ENCODE peak calls at places on chromosome 10, in nine cellular contexts. Q, M, Z, Y, S, P, O, N and A are unnamed samples.

GRCh38 chr10:29030855-29031254 is 258.0 kb upstream of the LYZL1 start:
- DNase-seq in Q (no peak), Y (no peak), P (no peak), N (no peak), M (no peak), O (no peak), S (no peak), Z (no peak), A (no peak)

GRCh38 chr10:100968037-100968736 is 1.1 kb upstream of the SEMA4G start:
- DNase-seq in Q (no peak), P (no peak), Y (no peak), N (no peak), O (no peak), S (no peak), M (no peak), Z (no peak), A (no peak)

GRCh38 chr10:96025566-96025965 is 17.8 kb upstream of the CCNJ start:
- DNase-seq in Y (no peak), M (peak), S (no peak), N (no peak), Z (peak), P (no peak), Q (peak), O (no peak), A (peak)

GRCh38 chr10:92897916-92898315 is 49.6 kb downstream of the EXOC6 start:
- DNase-seq in S (no peak), N (no peak), Y (no peak), Q (no peak), O (no peak), P (no peak), M (no peak), Z (no peak), A (no peak)

GRCh38 chr10:15744217-15744865 is 24.6 kb upstream of the ITGA8 start:
- DNase-seq in S (no peak), M (peak), O (no peak), Y (no peak), P (peak), Q (peak), Z (peak), N (no peak), A (peak)

GRCh38 chr10:119368991-119369869 is 161.9 kb downstream of the GRK5 start:
- DNase-seq in Q (peak), Y (no peak), N (no peak), P (no peak), Z (no peak), S (no peak), M (no peak), O (no peak), A (peak)

GRCh38 chr10:103709341-103709920 is 145.9 kb downstream of the SH3PXD2A start:
- DNase-seq in M (no peak), O (no peak), Q (no peak), Y (no peak), N (no peak), Z (peak), S (no peak), P (no peak), A (no peak)

GRCh38 chr10:15472431-15473400 is 101.6 kb upstream of the FAM171A1 start:
- DNase-seq in Z (peak), Y (no peak), S (no peak), Q (no peak), O (no peak), N (no peak), P (no peak), M (peak), A (peak)

GRCh38 chr10:130189466-130190064 is 53.4 kb downstream of the GLRX3 start:
- DNase-seq in Q (no peak), N (no peak), O (no peak), M (no peak), P (no peak), Y (no peak), S (no peak), Z (no peak), A (no peak)

GRCh38 chr10:75544381-75544780 is 113.0 kb downstream of the LRMDA start:
- DNase-seq in M (peak), Q (no peak), N (no peak), Z (no peak), P (no peak), O (no peak), Y (no peak), S (no peak), A (peak)

GRCh38 chr10:42738669-42739068 is 43.9 kb upstream of the BMS1 start:
- DNase-seq in N (no peak), Y (no peak), P (no peak), O (no peak), Z (no peak), M (no peak), Q (no peak), S (no peak), A (no peak)

GRCh38 chr10:79269443-79269842 is 77.8 kb upstream of the PPIF start:
- DNase-seq in S (no peak), Y (no peak), Z (no peak), P (no peak), N (no peak), Q (no peak), M (no peak), O (no peak), A (peak)

GRCh38 chr10:96831200-96831866 is 765 bp upstream of the LCOR start:
- DNase-seq in M (no peak), Z (no peak), Y (no peak), N (no peak), P (no peak), Q (peak), O (no peak), S (no peak), A (no peak)

GRCh38 chr10:104033401-104033930 is 52.2 kb downstream of the COL17A1 start:
- DNase-seq in M (no peak), S (no peak), Y (no peak), Q (no peak), N (no peak), Z (no peak), P (no peak), O (no peak), A (no peak)

GRCh38 chr10:46514431-46514861 is 42.0 kb downstream of the GPRIN2 start:
- DNase-seq in N (no peak), P (peak), O (no peak), Z (no peak), Y (no peak), Q (no peak), S (no peak), M (no peak), A (no peak)

GRCh38 chr10:97468162-97468561 is 22.2 kb downstream of the ZDHHC16 start:
- DNase-seq in O (no peak), Y (no peak), M (no peak), S (no peak), N (no peak), P (no peak), Z (no peak), Q (peak), A (no peak)

GRCh38 chr10:48885376-48885775 is 54.3 kb downstream of the LRRC18 start:
- DNase-seq in Z (no peak), O (no peak), S (no peak), Y (no peak), M (no peak), N (no peak), P (no peak), Q (peak), A (peak)

GRCh38 chr10:48472670-48473069 is 132.2 kb downstream of the ARHGAP22 start:
- DNase-seq in O (no peak), Z (no peak), Q (no peak), S (no peak), Y (no peak), N (no peak), M (no peak), P (no peak), A (no peak)

GRCh38 chr10:61627266-61627665 is 35.5 kb upstream of the CABCOCO1 start:
- DNase-seq in N (no peak), M (no peak), Q (no peak), O (no peak), Z (peak), P (no peak), Y (no peak), S (no peak), A (no peak)

GRCh38 chr10:103968441-103969391 is 1.8 kb downstream of the SLK start:
- DNase-seq in Y (no peak), P (no peak), Z (peak), N (no peak), S (no peak), Q (peak), M (no peak), O (no peak), A (no peak)

GRCh38 chr10:37754538-37755323 is 102.7 kb downstream of the ZNF248 start:
- DNase-seq in N (no peak), M (peak), O (no peak), Z (no peak), Q (peak), Y (no peak), P (no peak), S (no peak), A (no peak)

GRCh38 chr10:24465899-24466615 is 257.1 kb downstream of the KIAA1217 start:
- DNase-seq in Z (peak), O (no peak), P (no peak), S (no peak), Y (no peak), M (peak), N (no peak), Q (no peak), A (peak)

GRCh38 chr10:79374312-79375191 is 27.3 kb downstream of the PPIF start:
- DNase-seq in S (peak), Q (peak), N (peak), Y (peak), Z (peak), P (peak), O (peak), M (peak), A (peak)

GRCh38 chr10:79088176-79088575 is 19.4 kb downstream of the ZMIZ1 start:
- DNase-seq in Y (no peak), M (no peak), O (no peak), N (no peak), P (no peak), S (no peak), Z (no peak), Q (no peak), A (no peak)

GRCh38 chr10:125060486-125060850 is 99.9 kb downstream of the CTBP2 start:
- DNase-seq in O (no peak), P (no peak), S (no peak), Q (no peak), Z (peak), Y (no peak), M (no peak), N (no peak), A (peak)

GRCh38 chr10:95675403-95676116 is 18.2 kb downstream of the TCTN3 start:
- DNase-seq in P (no peak), Y (no peak), Z (no peak), Q (no peak), N (no peak), M (no peak), S (no peak), O (no peak), A (no peak)

GRCh38 chr10:77532068-77532467 is 105.5 kb downstream of the KCNMA1 start:
- DNase-seq in S (no peak), O (no peak), M (no peak), Z (peak), Q (no peak), P (no peak), N (no peak), Y (no peak), A (no peak)

GRCh38 chr10:13848530-13849425 is 262.0 kb downstream of the PRPF18 start:
- DNase-seq in M (no peak), Y (no peak), O (no peak), Z (no peak), Q (no peak), S (peak), N (no peak), P (no peak), A (no peak)

GRCh38 chr10:73819025-73819424 is 7.6 kb upstream of the NDST2 start:
- DNase-seq in N (no peak), P (no peak), Z (no peak), M (no peak), Q (no peak), O (no peak), S (no peak), Y (no peak), A (no peak)

GRCh38 chr10:97798958-97799565 is 27.3 kb upstream of the SFRP5 start:
- DNase-seq in Z (no peak), Y (no peak), P (no peak), Q (no peak), M (no peak), O (no peak), S (no peak), N (no peak), A (no peak)

GRCh38 chr10:133258818-133259602 is 17.7 kb downstream of the ADAM8 start:
- DNase-seq in N (peak), M (peak), O (peak), P (peak), Z (peak), S (peak), Q (no peak), Y (peak), A (no peak)

GRCh38 chr10:63055705-63056104 is 77.4 kb upstream of the NRBF2 start:
- DNase-seq in S (no peak), Q (no peak), P (no peak), O (no peak), Z (no peak), N (no peak), M (no peak), Y (no peak), A (no peak)

GRCh38 chr10:106481598-106481997 is 682.9 kb downstream of the SORCS1 start:
- DNase-seq in P (no peak), Y (no peak), Q (no peak), N (no peak), M (no peak), O (no peak), Z (no peak), S (no peak), A (no peak)

GRCh38 chr10:30284860-30285594 is 64.1 kb downstream of the MTPAP start:
- DNase-seq in Y (no peak), M (peak), S (no peak), P (no peak), N (no peak), Z (no peak), Q (no peak), O (no peak), A (peak)

GRCh38 chr10:50347394-50347802 is 96.1 kb upstream of the ASAH2 start:
- DNase-seq in M (no peak), Y (no peak), N (no peak), O (no peak), Z (no peak), Q (peak), S (no peak), P (no peak), A (no peak)

GRCh38 chr10:49559476-49559875 is 20.6 kb upstream of the ERCC6 start:
- DNase-seq in N (no peak), M (no peak), Y (no peak), Q (no peak), S (no peak), O (no peak), Z (no peak), P (no peak), A (no peak)

GRCh38 chr10:129545257-129545656 is 78.2 kb downstream of the MGMT start:
- DNase-seq in O (no peak), Q (no peak), Z (peak), N (no peak), M (no peak), Y (no peak), S (no peak), P (peak), A (no peak)

GRCh38 chr10:72886596-72887522 is 6.7 kb upstream of the OIT3 start:
- DNase-seq in Y (no peak), Q (no peak), S (no peak), Z (peak), P (no peak), M (peak), N (no peak), O (no peak), A (no peak)

GRCh38 chr10:68826764-68827591 is at the start of gene STOX1:
- DNase-seq in Z (peak), P (peak), M (no peak), O (peak), N (peak), Q (peak), S (peak), Y (no peak), A (peak)